ENCODE peak calls at places on chromosomes 3 and 15, in six cellular contexts. F is breast epithelium, J is K562, P is transverse colon, K is GM12892, B is ovary. Y is an unnamed sample.

GRCh38 chr15:64985382-64986033 is 4.2 kb downstream of the SPG21 start:
- DNase-seq in F (no peak), J (no peak), P (no peak), K (no peak), B (no peak), Y (no peak)

GRCh38 chr15:22878103-22878502 is 39.6 kb downstream of the NIPA2 start:
- DNase-seq in F (no peak), J (no peak), P (no peak), K (no peak), B (no peak), Y (no peak)

GRCh38 chr15:26212109-26212508 is 349.0 kb upstream of the ATP10A start:
- DNase-seq in F (no peak), J (no peak), P (no peak), K (no peak), B (no peak), Y (no peak)

GRCh38 chr3:4297486-4297885 is 5.7 kb upstream of the SETMAR start:
- DNase-seq in F (no peak), J (no peak), P (no peak), K (no peak), B (no peak), Y (no peak)

GRCh38 chr3:3586843-3587626 is 212.2 kb upstream of the LRRN1 start:
- DNase-seq in F (no peak), J (no peak), P (no peak), K (no peak), B (no peak), Y (no peak)

GRCh38 chr3:141485578-141486415 is 1.0 kb upstream of the RASA2 start:
- DNase-seq in F (no peak), J (peak), P (no peak), K (no peak), B (no peak), Y (peak)

GRCh38 chr3:4985330-4986174 is 6.3 kb downstream of the BHLHE40 start:
- DNase-seq in F (peak), J (peak), P (no peak), K (no peak), B (peak), Y (no peak)

GRCh38 chr3:171187706-171188290 is 161.3 kb upstream of the SLC2A2 start:
- DNase-seq in F (no peak), J (peak), P (no peak), K (no peak), B (no peak), Y (peak)

GRCh38 chr3:14471690-14472089 is 68.5 kb downstream of the GRIP2 start:
- DNase-seq in F (no peak), J (no peak), P (no peak), K (no peak), B (peak), Y (no peak)

GRCh38 chr3:99499235-99499798 is 139.1 kb upstream of the COL8A1 start:
- DNase-seq in F (no peak), J (peak), P (no peak), K (no peak), B (peak), Y (peak)

GRCh38 chr3:39428745-39429201 is 22.3 kb downstream of the RPSA start:
- DNase-seq in F (no peak), J (no peak), P (no peak), K (no peak), B (no peak), Y (no peak)

GRCh38 chr3:175807175-175807574 is 948.0 kb downstream of the NAALADL2 start:
- DNase-seq in F (no peak), J (no peak), P (no peak), K (no peak), B (no peak), Y (no peak)

GRCh38 chr3:56989434-56990294 is 70.8 kb upstream of the SPATA12 start:
- DNase-seq in F (no peak), J (no peak), P (no peak), K (no peak), B (no peak), Y (no peak)

GRCh38 chr3:57764794-57765193 is 8.7 kb downstream of the SLMAP start:
- DNase-seq in F (no peak), J (no peak), P (no peak), K (no peak), B (no peak), Y (no peak)

GRCh38 chr15:42085236-42085605 is 9.1 kb downstream of the PLA2G4D start:
- DNase-seq in F (no peak), J (no peak), P (peak), K (no peak), B (no peak), Y (no peak)

GRCh38 chr15:45118996-45119395 is 4.9 kb downstream of the DUOXA2 start:
- DNase-seq in F (no peak), J (no peak), P (no peak), K (no peak), B (no peak), Y (no peak)

GRCh38 chr15:64749999-64750657 is 25.3 kb downstream of the RBPMS2 start:
- DNase-seq in F (no peak), J (peak), P (no peak), K (no peak), B (no peak), Y (peak)

GRCh38 chr15:60945196-60945595 is 283.9 kb downstream of the RORA start:
- DNase-seq in F (peak), J (no peak), P (peak), K (no peak), B (peak), Y (no peak)

GRCh38 chr15:60255390-60255789 is 142.4 kb downstream of the ANXA2 start:
- DNase-seq in F (no peak), J (peak), P (no peak), K (no peak), B (no peak), Y (peak)

GRCh38 chr3:4997946-4998345 is 18.7 kb downstream of the BHLHE40 start:
- DNase-seq in F (no peak), J (no peak), P (no peak), K (no peak), B (no peak), Y (no peak)

GRCh38 chr15:95013379-95013778 is 782.0 kb downstream of the MCTP2 start:
- DNase-seq in F (no peak), J (no peak), P (no peak), K (no peak), B (no peak), Y (no peak)

GRCh38 chr3:165194477-165195135 is 1.6 kb downstream of the SLITRK3 start:
- DNase-seq in F (no peak), J (no peak), P (no peak), K (no peak), B (no peak), Y (no peak)

GRCh38 chr3:179852117-179852886 is 184.4 kb downstream of the PEX5L start:
- DNase-seq in F (no peak), J (peak), P (no peak), K (no peak), B (no peak), Y (no peak)

GRCh38 chr3:179713643-179714090 is 60.8 kb downstream of the USP13 start:
- DNase-seq in F (no peak), J (no peak), P (no peak), K (no peak), B (no peak), Y (no peak)

GRCh38 chr3:41632705-41633104 is 329.2 kb downstream of the ULK4 start:
- DNase-seq in F (no peak), J (no peak), P (no peak), K (no peak), B (no peak), Y (no peak)

GRCh38 chr15:88701561-88702095 is 62.8 kb downstream of the ISG20 start:
- DNase-seq in F (no peak), J (peak), P (peak), K (peak), B (no peak), Y (peak)

GRCh38 chr3:59540241-59540640 is 490.4 kb upstream of the CFAP20DC start:
- DNase-seq in F (no peak), J (no peak), P (no peak), K (no peak), B (no peak), Y (no peak)

GRCh38 chr3:10017636-10018292 is 8.5 kb upstream of the FANCD2 start:
- DNase-seq in F (no peak), J (no peak), P (no peak), K (no peak), B (no peak), Y (no peak)

GRCh38 chr3:187319699-187320302 is 28.3 kb upstream of the MASP1 start:
- DNase-seq in F (peak), J (peak), P (peak), K (peak), B (peak), Y (peak)

GRCh38 chr15:64902863-64903262 is 8.8 kb upstream of the ANKDD1A start:
- DNase-seq in F (no peak), J (no peak), P (no peak), K (no peak), B (no peak), Y (no peak)

GRCh38 chr3:47283596-47284364 is 1.0 kb downstream of the KLHL18 start:
- DNase-seq in F (no peak), J (peak), P (peak), K (no peak), B (no peak), Y (peak)

GRCh38 chr3:71006810-71007785 is 576.4 kb downstream of the FOXP1 start:
- DNase-seq in F (no peak), J (peak), P (no peak), K (no peak), B (no peak), Y (peak)

GRCh38 chr3:50502225-50502583 is 1.2 kb downstream of the CACNA2D2 start:
- DNase-seq in F (no peak), J (no peak), P (no peak), K (no peak), B (no peak), Y (no peak)

GRCh38 chr15:92520914-92521623 is 127.4 kb downstream of the ST8SIA2 start:
- DNase-seq in F (no peak), J (no peak), P (no peak), K (no peak), B (no peak), Y (no peak)

GRCh38 chr3:71407833-71408232 is 175.7 kb downstream of the FOXP1 start:
- DNase-seq in F (no peak), J (no peak), P (no peak), K (no peak), B (no peak), Y (no peak)

GRCh38 chr15:82044373-82045178 is 1.2 kb downstream of the MEX3B start:
- DNase-seq in F (peak), J (no peak), P (peak), K (no peak), B (peak), Y (peak)

GRCh38 chr15:44836094-44836493 is 99.8 kb downstream of the TRIM69 start:
- DNase-seq in F (no peak), J (no peak), P (no peak), K (no peak), B (no peak), Y (no peak)

GRCh38 chr3:176078916-176079315 is 1118.4 kb downstream of the TBL1XR1 start:
- DNase-seq in F (no peak), J (no peak), P (no peak), K (no peak), B (no peak), Y (no peak)

GRCh38 chr15:31024330-31024729 is 32.9 kb upstream of the MTMR10 start:
- DNase-seq in F (peak), J (no peak), P (no peak), K (no peak), B (no peak), Y (no peak)
- TF ChIP-seq POLR2A in F (no peak), J (no peak), P (no peak), K (no peak), B (no peak), Y (no peak)

GRCh38 chr15:77527831-77528231 is 104.9 kb downstream of the LINGO1 start:
- DNase-seq in F (no peak), J (no peak), P (no peak), K (no peak), B (no peak), Y (no peak)

GRCh38 chr15:77526582-77527163 is 106.0 kb downstream of the HMG20A start:
- DNase-seq in F (no peak), J (no peak), P (no peak), K (no peak), B (no peak), Y (no peak)

GRCh38 chr15:77525907-77526581 is 105.4 kb downstream of the HMG20A start:
- DNase-seq in F (no peak), J (no peak), P (no peak), K (no peak), B (no peak), Y (no peak)

GRCh38 chr15:77528290-77528967 is 104.3 kb downstream of the LINGO1 start:
- DNase-seq in F (no peak), J (no peak), P (no peak), K (no peak), B (no peak), Y (no peak)

GRCh38 chr15:77527164-77527778 is 105.4 kb downstream of the LINGO1 start:
- DNase-seq in F (no peak), J (no peak), P (no peak), K (no peak), B (no peak), Y (no peak)
- TF ChIP-seq POLR2A in F (no peak), J (no peak), P (no peak), K (no peak), B (no peak), Y (no peak)

DNA sequence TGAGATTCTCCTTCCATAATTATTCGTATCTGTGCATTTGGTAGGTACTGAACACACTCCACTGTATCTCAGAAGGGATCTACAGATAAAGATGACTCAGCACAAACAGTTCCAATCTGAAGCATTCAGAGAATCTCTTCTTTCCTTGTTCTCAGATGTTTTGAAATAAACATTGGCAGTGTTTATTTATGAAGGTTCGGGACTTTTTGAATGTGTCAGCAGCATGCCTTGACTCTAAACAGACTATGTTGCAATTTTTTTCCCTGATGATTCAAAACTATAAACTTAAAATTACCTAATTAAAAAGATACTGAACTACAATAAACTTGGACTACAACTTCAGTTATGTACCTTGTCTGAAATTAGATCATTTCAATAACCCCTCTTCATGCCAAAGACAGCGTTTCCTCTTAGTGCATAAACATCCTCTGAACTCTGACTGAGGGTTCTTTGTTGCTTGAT is 612.9 kb upstream of the TBL1XR1 start:
- DNase-seq in F (no peak), J (no peak), P (no peak), K (no peak), B (no peak), Y (no peak)
- TF ChIP-seq POLR2A in F (no peak), J (no peak), P (no peak), K (no peak), B (no peak), Y (no peak)

GRCh38 chr3:153055779-153056178 is 106.2 kb upstream of the RAP2B start:
- DNase-seq in F (no peak), J (no peak), P (no peak), K (no peak), B (no peak), Y (no peak)

GRCh38 chr3:153052096-153052460 is 109.9 kb upstream of the RAP2B start:
- DNase-seq in F (no peak), J (peak), P (peak), K (no peak), B (no peak), Y (peak)

GRCh38 chr3:153050978-153051377 is 111.0 kb upstream of the RAP2B start:
- DNase-seq in F (no peak), J (peak), P (no peak), K (no peak), B (no peak), Y (no peak)

GRCh38 chr3:153055217-153055616 is 106.8 kb upstream of the RAP2B start:
- DNase-seq in F (no peak), J (no peak), P (no peak), K (no peak), B (no peak), Y (no peak)

GRCh38 chr3:153051427-153052095 is 110.5 kb upstream of the RAP2B start:
- DNase-seq in F (no peak), J (peak), P (peak), K (no peak), B (no peak), Y (no peak)
- TF ChIP-seq POLR2A in F (no peak), J (no peak), P (no peak), K (no peak), B (no peak), Y (no peak)

GRCh38 chr15:90393040-90393439 is 5.0 kb downstream of the IQGAP1 start:
- DNase-seq in F (no peak), J (no peak), P (no peak), K (no peak), B (no peak), Y (no peak)

GRCh38 chr15:90388462-90389182 is 580 bp downstream of the IQGAP1 start:
- DNase-seq in F (peak), J (peak), P (peak), K (peak), B (peak), Y (peak)

GRCh38 chr15:90386221-90386620 is 1.8 kb upstream of the IQGAP1 start:
- DNase-seq in F (no peak), J (no peak), P (no peak), K (no peak), B (no peak), Y (no peak)

GRCh38 chr15:90389513-90389912 is 1.5 kb downstream of the IQGAP1 start:
- DNase-seq in F (no peak), J (no peak), P (no peak), K (no peak), B (no peak), Y (no peak)

GRCh38 chr15:90387534-90388461 is at the start of gene IQGAP1:
- DNase-seq in F (peak), J (peak), P (peak), K (peak), B (peak), Y (peak)
- TF ChIP-seq POLR2A in F (peak), J (peak), P (peak), K (peak), B (peak), Y (no peak)

GRCh38 chr3:127266186-127266585 is 21.7 kb downstream of the PRR20G start:
- DNase-seq in F (no peak), J (no peak), P (no peak), K (no peak), B (no peak), Y (no peak)
- TF ChIP-seq POLR2A in F (no peak), J (no peak), P (no peak), K (no peak), B (no peak), Y (no peak)

GRCh38 chr15:75362642-75363249 is 5.7 kb downstream of the MAN2C1 start:
- DNase-seq in F (no peak), J (no peak), P (no peak), K (no peak), B (no peak), Y (no peak)
- TF ChIP-seq POLR2A in F (no peak), J (no peak), P (no peak), K (no peak), B (no peak), Y (no peak)

GRCh38 chr15:70099966-70100494 is 2.3 kb upstream of the TLE3 start:
- DNase-seq in F (no peak), J (peak), P (no peak), K (no peak), B (peak), Y (peak)

GRCh38 chr15:70102827-70103226 is 5.1 kb upstream of the TLE3 start:
- DNase-seq in F (no peak), J (no peak), P (no peak), K (no peak), B (no peak), Y (no peak)

GRCh38 chr15:70100495-70101331 is 3.0 kb upstream of the TLE3 start:
- DNase-seq in F (peak), J (peak), P (peak), K (no peak), B (peak), Y (peak)

GRCh38 chr15:70099167-70099965 is 1.6 kb upstream of the TLE3 start:
- DNase-seq in F (peak), J (peak), P (peak), K (peak), B (peak), Y (peak)

DNA sequence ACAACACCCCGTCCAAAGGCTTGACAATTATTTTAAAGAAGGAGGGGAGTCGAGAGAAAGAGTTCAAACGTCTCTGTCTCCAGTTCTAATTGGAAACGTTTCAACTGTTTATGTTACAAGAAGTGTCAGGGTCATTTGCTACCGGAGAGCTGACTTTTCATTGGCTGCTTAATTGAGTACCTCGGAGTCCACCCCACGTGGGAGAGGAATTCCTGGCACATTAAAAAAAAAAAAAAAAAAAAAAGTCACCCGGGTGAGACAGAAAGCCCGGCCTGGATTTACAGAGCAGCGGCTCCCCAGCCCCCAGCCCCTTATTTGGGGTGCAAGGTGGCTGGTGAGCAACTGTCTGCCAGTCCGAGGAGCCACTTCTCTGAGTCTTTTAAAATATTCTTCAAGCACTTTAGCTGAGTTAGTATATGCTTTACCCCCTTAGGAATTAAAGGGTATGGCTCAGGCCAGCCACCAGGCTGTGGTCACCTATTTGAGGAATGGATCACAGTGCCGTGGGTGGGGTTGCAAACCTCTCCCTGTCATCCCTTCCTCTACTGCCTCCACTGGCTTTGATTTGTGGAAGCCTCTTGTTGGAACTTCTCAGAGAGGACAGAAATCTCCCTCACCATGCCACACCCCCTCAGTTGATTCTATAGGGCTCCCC is 3.9 kb upstream of the TLE3 start:
- DNase-seq in F (peak), J (peak), P (peak), K (no peak), B (peak), Y (peak)
- TF ChIP-seq POLR2A in F (no peak), J (no peak), P (no peak), K (no peak), B (peak), Y (no peak)

GRCh38 chr15:66024116-66024515 is 154.8 kb downstream of the RAB11A start:
- DNase-seq in F (no peak), J (no peak), P (no peak), K (no peak), B (no peak), Y (no peak)

GRCh38 chr15:66025972-66026371 is 156.7 kb downstream of the RAB11A start:
- DNase-seq in F (no peak), J (no peak), P (no peak), K (no peak), B (no peak), Y (no peak)

GRCh38 chr15:66023322-66023972 is 154.2 kb downstream of the RAB11A start:
- DNase-seq in F (no peak), J (no peak), P (no peak), K (no peak), B (no peak), Y (no peak)

GRCh38 chr15:66024998-66025397 is 155.7 kb downstream of the RAB11A start:
- DNase-seq in F (no peak), J (no peak), P (no peak), K (no peak), B (no peak), Y (no peak)

GRCh38 chr15:66027268-66027806 is 158.0 kb downstream of the RAB11A start:
- DNase-seq in F (no peak), J (no peak), P (peak), K (no peak), B (no peak), Y (no peak)
- TF ChIP-seq POLR2A in F (no peak), J (no peak), P (no peak), K (no peak), B (no peak), Y (no peak)